ENCODE peak calls at places on chromosomes 16 and 17, in ten cellular contexts. One of them, this sample, is unnamed.

GRCh38 chr17:61389670-61390478 is 9.8 kb upstream of the TBX2 start:
- DNase-seq in prostate gland: no peak
- DNase-seq in cardiac fibroblast: peak; percentile 66
- DNase-seq in mucosa of descending colon: peak; percentile 25
- DNase-seq in astrocyte of the spinal cord: no peak
- DNase-seq in HFFc6: no peak
- DNase-seq in fibroblast of lung: peak; percentile 68
- DNase-seq in stomach: peak; percentile 57
- DNase-seq in mesothelial cell of epicardium: peak; percentile 79
- DNase-seq in RWPE1: no peak
- DNase-seq in this sample: peak; percentile 81

GRCh38 chr17:10161392-10161791 is 37.0 kb downstream of the GAS7 start:
- DNase-seq in prostate gland: no peak
- DNase-seq in cardiac fibroblast: peak; percentile 59
- DNase-seq in mucosa of descending colon: no peak
- DNase-seq in astrocyte of the spinal cord: no peak
- DNase-seq in HFFc6: no peak
- DNase-seq in fibroblast of lung: no peak
- DNase-seq in stomach: no peak
- DNase-seq in mesothelial cell of epicardium: no peak
- DNase-seq in RWPE1: no peak
- DNase-seq in this sample: no peak

GRCh38 chr16:70470927-70471341 is 16.5 kb downstream of the FCSK start:
- DNase-seq in prostate gland: no peak
- DNase-seq in cardiac fibroblast: peak; percentile 43
- DNase-seq in mucosa of descending colon: no peak
- DNase-seq in astrocyte of the spinal cord: peak; percentile 18
- DNase-seq in HFFc6: no peak
- DNase-seq in fibroblast of lung: no peak
- DNase-seq in stomach: peak; percentile 61
- DNase-seq in mesothelial cell of epicardium: no peak
- DNase-seq in RWPE1: no peak
- DNase-seq in this sample: no peak

GRCh38 chr16:66473654-66474519 is 46.8 kb downstream of the BEAN1 start:
- DNase-seq in prostate gland: no peak
- DNase-seq in cardiac fibroblast: no peak
- DNase-seq in mucosa of descending colon: no peak
- DNase-seq in astrocyte of the spinal cord: peak; percentile 5
- DNase-seq in HFFc6: no peak
- DNase-seq in fibroblast of lung: no peak
- DNase-seq in stomach: no peak
- DNase-seq in mesothelial cell of epicardium: peak; percentile 10
- DNase-seq in RWPE1: no peak
- DNase-seq in this sample: no peak

GRCh38 chr17:73654241-73654640 is 10.0 kb upstream of the SDK2 start:
- DNase-seq in prostate gland: no peak
- DNase-seq in cardiac fibroblast: no peak
- DNase-seq in mucosa of descending colon: no peak
- DNase-seq in astrocyte of the spinal cord: no peak
- DNase-seq in HFFc6: no peak
- DNase-seq in fibroblast of lung: no peak
- DNase-seq in stomach: no peak
- DNase-seq in mesothelial cell of epicardium: no peak
- DNase-seq in RWPE1: no peak
- DNase-seq in this sample: no peak

GRCh38 chr17:39769974-39770587 is 32.3 kb downstream of the GRB7 start:
- DNase-seq in prostate gland: peak; percentile 62
- DNase-seq in cardiac fibroblast: no peak
- DNase-seq in mucosa of descending colon: no peak
- DNase-seq in astrocyte of the spinal cord: peak; percentile 32
- DNase-seq in HFFc6: peak; percentile 69
- DNase-seq in fibroblast of lung: no peak
- DNase-seq in stomach: no peak
- DNase-seq in mesothelial cell of epicardium: no peak
- DNase-seq in RWPE1: peak; percentile 88
- DNase-seq in this sample: peak; percentile 60

GRCh38 chr17:57106107-57106835 is 21.2 kb downstream of the AKAP1 start:
- DNase-seq in prostate gland: no peak
- DNase-seq in cardiac fibroblast: no peak
- DNase-seq in mucosa of descending colon: no peak
- DNase-seq in astrocyte of the spinal cord: no peak
- DNase-seq in HFFc6: no peak
- DNase-seq in fibroblast of lung: no peak
- DNase-seq in stomach: no peak
- DNase-seq in mesothelial cell of epicardium: no peak
- DNase-seq in RWPE1: no peak
- DNase-seq in this sample: no peak

GRCh38 chr16:12016166-12016947 is 39.8 kb downstream of the SNX29 start:
- DNase-seq in prostate gland: no peak
- DNase-seq in cardiac fibroblast: no peak
- DNase-seq in mucosa of descending colon: no peak
- DNase-seq in astrocyte of the spinal cord: peak; percentile 36
- DNase-seq in HFFc6: no peak
- DNase-seq in fibroblast of lung: no peak
- DNase-seq in stomach: peak; percentile 43
- DNase-seq in mesothelial cell of epicardium: no peak
- DNase-seq in RWPE1: no peak
- DNase-seq in this sample: no peak

GRCh38 chr16:56119138-56119537 is 72.2 kb upstream of the GNAO1 start:
- DNase-seq in prostate gland: no peak
- DNase-seq in cardiac fibroblast: no peak
- DNase-seq in mucosa of descending colon: no peak
- DNase-seq in astrocyte of the spinal cord: no peak
- DNase-seq in HFFc6: no peak
- DNase-seq in fibroblast of lung: no peak
- DNase-seq in stomach: no peak
- DNase-seq in mesothelial cell of epicardium: no peak
- DNase-seq in RWPE1: no peak
- DNase-seq in this sample: no peak

GRCh38 chr16:89140981-89141883 is 30.3 kb upstream of the CDH15 start:
- DNase-seq in prostate gland: no peak
- DNase-seq in cardiac fibroblast: no peak
- DNase-seq in mucosa of descending colon: peak; percentile 32
- DNase-seq in astrocyte of the spinal cord: no peak
- DNase-seq in HFFc6: no peak
- DNase-seq in fibroblast of lung: no peak
- DNase-seq in stomach: no peak
- DNase-seq in mesothelial cell of epicardium: no peak
- DNase-seq in RWPE1: no peak
- DNase-seq in this sample: no peak

GRCh38 chr16:69225136-69225535 is 38.2 kb downstream of the SNTB2 start:
- DNase-seq in prostate gland: no peak
- DNase-seq in cardiac fibroblast: no peak
- DNase-seq in mucosa of descending colon: no peak
- DNase-seq in astrocyte of the spinal cord: no peak
- DNase-seq in HFFc6: no peak
- DNase-seq in fibroblast of lung: no peak
- DNase-seq in stomach: no peak
- DNase-seq in mesothelial cell of epicardium: no peak
- DNase-seq in RWPE1: no peak
- DNase-seq in this sample: no peak

GRCh38 chr16:84913315-84913714 is 93.5 kb downstream of the CRISPLD2 start:
- DNase-seq in prostate gland: peak; percentile 96
- DNase-seq in cardiac fibroblast: no peak
- DNase-seq in mucosa of descending colon: no peak
- DNase-seq in astrocyte of the spinal cord: no peak
- DNase-seq in HFFc6: no peak
- DNase-seq in fibroblast of lung: no peak
- DNase-seq in stomach: no peak
- DNase-seq in mesothelial cell of epicardium: no peak
- DNase-seq in RWPE1: no peak
- DNase-seq in this sample: no peak

GRCh38 chr17:42027540-42027889 is 7.6 kb downstream of the NKIRAS2 start:
- DNase-seq in prostate gland: no peak
- DNase-seq in cardiac fibroblast: no peak
- DNase-seq in mucosa of descending colon: no peak
- DNase-seq in astrocyte of the spinal cord: no peak
- DNase-seq in HFFc6: no peak
- DNase-seq in fibroblast of lung: no peak
- DNase-seq in stomach: no peak
- DNase-seq in mesothelial cell of epicardium: no peak
- DNase-seq in RWPE1: no peak
- DNase-seq in this sample: peak; percentile 17

GRCh38 chr17:42026821-42027539 is 7.1 kb downstream of the NKIRAS2 start:
- DNase-seq in prostate gland: no peak
- DNase-seq in cardiac fibroblast: no peak
- DNase-seq in mucosa of descending colon: no peak
- DNase-seq in astrocyte of the spinal cord: no peak
- DNase-seq in HFFc6: no peak
- DNase-seq in fibroblast of lung: no peak
- DNase-seq in stomach: no peak
- DNase-seq in mesothelial cell of epicardium: no peak
- DNase-seq in RWPE1: no peak
- DNase-seq in this sample: peak; percentile 26

GRCh38 chr17:42027961-42028790 is 8.3 kb downstream of the NKIRAS2 start:
- DNase-seq in prostate gland: no peak
- DNase-seq in cardiac fibroblast: no peak
- DNase-seq in mucosa of descending colon: no peak
- DNase-seq in astrocyte of the spinal cord: no peak
- DNase-seq in HFFc6: no peak
- DNase-seq in fibroblast of lung: no peak
- DNase-seq in stomach: peak; percentile 54
- DNase-seq in mesothelial cell of epicardium: no peak
- DNase-seq in RWPE1: no peak
- DNase-seq in this sample: no peak

GRCh38 chr17:42031584-42031983 is 11.7 kb downstream of the NKIRAS2 start:
- DNase-seq in prostate gland: no peak
- DNase-seq in cardiac fibroblast: no peak
- DNase-seq in mucosa of descending colon: no peak
- DNase-seq in astrocyte of the spinal cord: no peak
- DNase-seq in HFFc6: no peak
- DNase-seq in fibroblast of lung: no peak
- DNase-seq in stomach: no peak
- DNase-seq in mesothelial cell of epicardium: no peak
- DNase-seq in RWPE1: no peak
- DNase-seq in this sample: no peak

GRCh38 chr17:42028791-42029127 is 8.9 kb downstream of the NKIRAS2 start:
- DNase-seq in prostate gland: no peak
- DNase-seq in cardiac fibroblast: no peak
- DNase-seq in mucosa of descending colon: no peak
- DNase-seq in astrocyte of the spinal cord: no peak
- DNase-seq in HFFc6: no peak
- DNase-seq in fibroblast of lung: no peak
- DNase-seq in stomach: no peak
- DNase-seq in mesothelial cell of epicardium: no peak
- DNase-seq in RWPE1: no peak
- DNase-seq in this sample: no peak
- TF ChIP-seq CTCF in prostate gland: no peak
- TF ChIP-seq CTCF in cardiac fibroblast: no peak
- TF ChIP-seq CTCF in mucosa of descending colon: no peak
- TF ChIP-seq CTCF in astrocyte of the spinal cord: no peak
- TF ChIP-seq CTCF in HFFc6: peak; percentile 4
- TF ChIP-seq CTCF in fibroblast of lung: no peak
- TF ChIP-seq CTCF in stomach: peak; percentile 3
- TF ChIP-seq CTCF in mesothelial cell of epicardium: no peak
- TF ChIP-seq CTCF in RWPE1: no peak
- TF ChIP-seq CTCF in this sample: no peak

DNA sequence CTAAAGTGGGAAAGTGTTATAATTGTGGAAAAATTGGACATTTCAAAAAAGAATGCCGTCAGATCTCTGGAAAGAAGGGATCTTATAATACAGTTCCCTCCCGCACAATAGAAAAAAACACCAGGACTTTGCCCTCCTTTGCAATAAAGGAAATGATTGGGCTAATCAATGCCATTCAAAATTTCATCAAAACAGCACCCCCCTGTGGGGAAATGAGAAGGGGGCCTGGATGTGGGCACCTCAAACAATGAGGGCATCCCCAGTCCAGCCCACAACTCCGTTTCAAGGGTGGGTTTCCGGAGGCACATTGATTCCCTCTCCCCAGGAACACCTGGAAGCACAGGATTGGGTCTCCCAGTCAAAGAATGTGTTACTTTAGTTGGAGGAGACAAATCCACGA is 26.1 kb downstream of the CD300LG start:
- DNase-seq in prostate gland: no peak
- DNase-seq in cardiac fibroblast: no peak
- DNase-seq in mucosa of descending colon: no peak
- DNase-seq in astrocyte of the spinal cord: no peak
- DNase-seq in HFFc6: no peak
- DNase-seq in fibroblast of lung: no peak
- DNase-seq in stomach: no peak
- DNase-seq in mesothelial cell of epicardium: no peak
- DNase-seq in RWPE1: no peak
- DNase-seq in this sample: no peak
- TF ChIP-seq CTCF in prostate gland: no peak
- TF ChIP-seq CTCF in cardiac fibroblast: no peak
- TF ChIP-seq CTCF in mucosa of descending colon: no peak
- TF ChIP-seq CTCF in astrocyte of the spinal cord: peak; percentile 5
- TF ChIP-seq CTCF in HFFc6: peak; percentile 35
- TF ChIP-seq CTCF in fibroblast of lung: no peak
- TF ChIP-seq CTCF in stomach: no peak
- TF ChIP-seq CTCF in mesothelial cell of epicardium: no peak
- TF ChIP-seq CTCF in RWPE1: no peak
- TF ChIP-seq CTCF in this sample: no peak

DNA sequence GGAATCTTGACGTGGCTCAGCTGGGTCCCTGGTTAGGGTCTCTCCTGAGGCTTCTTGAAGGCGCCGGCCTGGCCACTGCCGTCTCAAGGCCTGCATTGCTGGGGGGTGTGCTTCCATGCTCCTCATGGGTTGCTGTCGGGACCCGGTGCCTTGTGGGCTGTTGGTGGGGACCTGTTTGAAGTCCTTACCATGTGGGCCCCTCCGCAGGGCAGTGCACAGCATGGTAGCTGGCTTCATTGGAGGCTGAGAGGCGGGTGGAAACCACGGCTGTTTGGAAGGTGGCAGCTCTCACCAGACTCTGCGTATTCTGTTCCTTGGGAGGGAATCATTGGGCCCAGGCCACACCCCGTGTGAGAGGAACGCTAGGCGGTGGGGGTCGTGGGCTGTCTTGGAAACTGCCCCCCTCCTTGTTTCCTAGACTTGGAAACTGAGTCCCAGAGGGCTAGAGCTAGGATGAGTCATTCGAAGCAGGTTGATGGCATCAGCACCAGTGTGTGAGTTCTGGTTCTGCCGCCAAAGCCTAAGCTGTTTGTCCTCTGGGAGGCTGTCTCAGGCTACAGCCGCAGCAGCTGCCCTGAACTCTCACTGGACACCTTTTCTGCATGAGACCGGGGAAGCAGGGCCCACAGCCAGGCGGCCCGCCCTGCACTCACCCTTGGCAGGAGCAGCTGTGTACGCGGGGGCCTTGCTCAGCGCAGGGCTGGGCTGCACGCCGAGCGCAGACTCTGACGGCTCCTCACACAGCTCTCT is 35.2 kb downstream of the ZNF750 start:
- DNase-seq in prostate gland: peak; percentile 61
- DNase-seq in cardiac fibroblast: peak; percentile 84
- DNase-seq in mucosa of descending colon: peak; percentile 66
- DNase-seq in astrocyte of the spinal cord: peak; percentile 39
- DNase-seq in HFFc6: no peak
- DNase-seq in fibroblast of lung: peak; percentile 84
- DNase-seq in stomach: peak; percentile 81
- DNase-seq in mesothelial cell of epicardium: no peak
- DNase-seq in RWPE1: no peak
- DNase-seq in this sample: no peak
- TF ChIP-seq CTCF in prostate gland: peak; percentile 36
- TF ChIP-seq CTCF in cardiac fibroblast: no peak
- TF ChIP-seq CTCF in mucosa of descending colon: no peak
- TF ChIP-seq CTCF in astrocyte of the spinal cord: no peak
- TF ChIP-seq CTCF in HFFc6: no peak
- TF ChIP-seq CTCF in fibroblast of lung: no peak
- TF ChIP-seq CTCF in stomach: no peak
- TF ChIP-seq CTCF in mesothelial cell of epicardium: no peak
- TF ChIP-seq CTCF in RWPE1: no peak
- TF ChIP-seq CTCF in this sample: no peak

GRCh38 chr17:5237541-5238016 is 2.9 kb upstream of the SCIMP start:
- DNase-seq in prostate gland: peak; percentile 36
- DNase-seq in cardiac fibroblast: peak; percentile 55
- DNase-seq in mucosa of descending colon: no peak
- DNase-seq in astrocyte of the spinal cord: peak; percentile 36
- DNase-seq in HFFc6: peak; percentile 63
- DNase-seq in fibroblast of lung: peak; percentile 45
- DNase-seq in stomach: peak; percentile 61
- DNase-seq in mesothelial cell of epicardium: no peak
- DNase-seq in RWPE1: peak; percentile 43
- DNase-seq in this sample: peak; percentile 56
- TF ChIP-seq CTCF in prostate gland: peak; percentile 66
- TF ChIP-seq CTCF in cardiac fibroblast: peak; percentile 75
- TF ChIP-seq CTCF in mucosa of descending colon: peak; percentile 39
- TF ChIP-seq CTCF in astrocyte of the spinal cord: peak; percentile 65
- TF ChIP-seq CTCF in HFFc6: peak; percentile 90
- TF ChIP-seq CTCF in fibroblast of lung: peak; percentile 51
- TF ChIP-seq CTCF in stomach: peak; percentile 61
- TF ChIP-seq CTCF in mesothelial cell of epicardium: no peak
- TF ChIP-seq CTCF in RWPE1: peak; percentile 48
- TF ChIP-seq CTCF in this sample: peak; percentile 92

This sample was measured in GM13977.